ENCODE peak calls at places on chromosome 1, in nine cellular contexts. C is GM20000; D is psoas muscle; Q is CD4-positive, alpha-beta T cell; S is heart left ventricle; T is omental fat pad; I is fibroblast of lung; W is ovary; X is breast epithelium. Z is an unnamed sample.

GRCh38 chr1:68363346-68363745 is 86.4 kb downstream of the RPE65 start:
- DNase-seq in C (no peak), D (no peak), Q (no peak), S (no peak), T (no peak), I (no peak), W (no peak), X (no peak), Z (no peak)

GRCh38 chr1:29385966-29386365 is 149.6 kb downstream of the PTPRU start:
- DNase-seq in C (no peak), D (no peak), Q (no peak), S (no peak), T (no peak), I (no peak), W (no peak), X (no peak), Z (no peak)

GRCh38 chr1:30879126-30879786 is 29.3 kb downstream of the SDC3 start:
- DNase-seq in C (no peak), D (no peak), Q (no peak), S (no peak), T (no peak), I (no peak), W (no peak), X (no peak), Z (no peak)

GRCh38 chr1:222004784-222005183 is 262.9 kb upstream of the DUSP10 start:
- DNase-seq in C (no peak), D (no peak), Q (no peak), S (no peak), T (no peak), I (no peak), W (no peak), X (no peak), Z (no peak)

GRCh38 chr1:156414440-156415064 is 45.5 kb downstream of the RHBG start:
- DNase-seq in C (no peak), D (no peak), Q (no peak), S (no peak), T (no peak), I (no peak), W (no peak), X (no peak), Z (peak)

GRCh38 chr1:236495359-236496120 is 28.2 kb upstream of the LGALS8 start:
- DNase-seq in C (no peak), D (no peak), Q (no peak), S (no peak), T (no peak), I (no peak), W (no peak), X (no peak), Z (no peak)

GRCh38 chr1:112894010-112894292 is 62.0 kb downstream of the SLC16A1 start:
- DNase-seq in C (no peak), D (no peak), Q (no peak), S (no peak), T (no peak), I (no peak), W (no peak), X (no peak), Z (no peak)

GRCh38 chr1:119410977-119411376 is 4.0 kb upstream of the HSD3B2 start:
- DNase-seq in C (no peak), D (no peak), Q (no peak), S (no peak), T (no peak), I (no peak), W (no peak), X (no peak), Z (no peak)

GRCh38 chr1:57674803-57675202 is 250.9 kb upstream of the DAB1 start:
- DNase-seq in C (no peak), D (no peak), Q (no peak), S (no peak), T (no peak), I (peak), W (no peak), X (no peak), Z (no peak)

GRCh38 chr1:233105225-233105624 is 154.8 kb downstream of the NTPCR start:
- DNase-seq in C (no peak), D (no peak), Q (no peak), S (no peak), T (no peak), I (peak), W (no peak), X (no peak), Z (no peak)

GRCh38 chr1:2480236-2480985 is 4.3 kb downstream of the PLCH2 start:
- DNase-seq in C (no peak), D (no peak), Q (no peak), S (no peak), T (no peak), I (no peak), W (no peak), X (peak), Z (no peak)

GRCh38 chr1:200925821-200926220 is 31.1 kb downstream of the INAVA start:
- DNase-seq in C (no peak), D (no peak), Q (no peak), S (no peak), T (no peak), I (no peak), W (no peak), X (no peak), Z (no peak)

DNA sequence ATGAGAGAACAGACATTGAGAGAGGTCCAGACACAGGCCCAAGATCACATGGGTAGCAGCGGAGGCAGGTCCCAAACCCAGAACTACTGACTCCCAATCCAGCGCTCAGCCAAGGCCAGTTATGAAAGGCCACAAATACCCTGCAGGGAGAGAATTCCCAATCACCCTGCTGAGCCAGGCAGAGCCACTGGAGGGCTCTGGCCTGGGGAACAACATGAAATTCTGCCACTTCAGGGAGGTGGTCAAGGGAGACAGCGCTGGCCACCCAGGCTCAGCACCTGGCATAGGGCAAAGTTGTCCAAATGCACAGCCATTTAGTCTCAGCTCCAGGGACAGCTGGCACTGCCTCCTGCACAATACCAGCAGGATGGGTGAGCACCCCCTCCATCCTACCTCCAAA is 27.5 kb downstream of the SLC9A1 start:
- DNase-seq in C (no peak), D (no peak), Q (no peak), S (no peak), T (no peak), I (no peak), W (no peak), X (no peak), Z (no peak)
- TF ChIP-seq CTCF in C (no peak), D (peak), Q (no peak), S (no peak), T (no peak), I (no peak), W (no peak), X (no peak), Z (no peak)

DNA sequence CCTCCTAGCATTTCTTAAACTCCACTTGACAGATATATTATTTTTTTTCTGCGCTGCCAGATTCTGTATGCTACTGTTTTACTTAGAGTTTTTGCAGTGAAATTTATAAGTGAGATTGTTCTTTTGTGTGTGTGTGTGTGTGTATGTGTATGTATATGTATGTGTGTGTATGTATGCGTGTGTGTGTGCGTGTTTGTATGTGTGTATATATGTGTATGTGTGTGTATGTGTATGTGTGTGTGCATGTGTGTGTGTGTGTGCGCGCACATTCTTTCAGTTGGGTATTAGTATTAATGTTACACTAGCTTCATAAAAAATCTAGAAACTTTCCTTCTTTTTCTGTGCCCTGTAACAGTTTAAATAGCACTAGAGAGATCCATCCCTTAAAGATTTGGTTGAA is 152.6 kb upstream of the CSF3R start:
- DNase-seq in C (no peak), D (no peak), Q (no peak), S (no peak), T (no peak), I (no peak), W (no peak), X (no peak), Z (no peak)
- TF ChIP-seq CTCF in C (no peak), D (no peak), Q (no peak), S (no peak), T (no peak), I (no peak), W (no peak), X (no peak), Z (no peak)

DNA sequence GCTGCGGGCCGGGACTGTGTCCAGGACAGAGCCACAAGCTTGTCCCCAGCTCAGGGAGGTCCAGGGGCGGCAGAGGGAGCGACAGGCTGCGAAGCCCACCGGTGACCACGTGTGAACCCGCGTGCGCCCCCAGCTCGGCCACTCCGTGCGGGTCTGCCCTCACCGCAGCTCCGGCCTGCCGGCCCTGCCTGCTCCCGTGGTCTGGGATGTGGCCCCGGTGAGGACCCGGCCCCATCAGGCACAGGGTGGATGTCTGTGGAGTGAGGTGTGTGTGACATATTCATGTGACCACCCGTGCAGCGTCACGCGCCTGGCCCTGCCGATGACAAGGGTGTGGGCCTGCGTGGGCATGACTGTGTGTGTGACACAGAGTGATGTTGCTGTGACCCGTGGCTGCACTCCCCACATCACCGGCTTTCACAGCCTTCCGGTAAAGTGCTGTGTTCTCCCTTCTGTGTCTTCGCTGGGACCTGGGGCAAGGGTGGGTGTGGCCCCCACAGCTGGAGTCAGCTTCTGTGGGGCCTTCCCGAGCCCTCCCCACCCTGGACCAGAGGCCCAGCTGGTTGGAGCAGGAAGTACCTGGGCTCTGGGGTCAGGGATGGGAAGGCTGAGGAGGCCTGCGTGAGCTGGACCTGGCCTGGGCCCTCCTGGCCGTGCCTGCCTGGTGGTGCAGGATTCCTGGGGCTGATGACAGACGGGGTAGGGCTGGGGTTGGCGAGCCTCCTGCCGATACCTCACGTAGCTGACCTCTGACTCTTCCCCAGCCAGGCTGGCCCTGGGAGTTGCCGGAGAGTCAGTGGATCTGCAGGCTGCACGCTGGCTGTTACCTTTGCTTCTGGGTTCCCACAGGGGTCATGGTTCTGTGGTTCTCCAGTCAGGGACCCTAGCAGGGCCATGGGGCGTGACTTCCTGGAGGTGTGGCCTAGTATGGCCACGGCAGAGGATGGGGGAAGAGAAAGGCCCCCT is 4.1 kb downstream of the RNF223 start:
- DNase-seq in C (no peak), D (no peak), Q (no peak), S (no peak), T (no peak), I (no peak), W (no peak), X (no peak), Z (no peak)
- TF ChIP-seq CTCF in C (no peak), D (no peak), Q (no peak), S (no peak), T (no peak), I (no peak), W (no peak), X (no peak), Z (no peak)

DNA sequence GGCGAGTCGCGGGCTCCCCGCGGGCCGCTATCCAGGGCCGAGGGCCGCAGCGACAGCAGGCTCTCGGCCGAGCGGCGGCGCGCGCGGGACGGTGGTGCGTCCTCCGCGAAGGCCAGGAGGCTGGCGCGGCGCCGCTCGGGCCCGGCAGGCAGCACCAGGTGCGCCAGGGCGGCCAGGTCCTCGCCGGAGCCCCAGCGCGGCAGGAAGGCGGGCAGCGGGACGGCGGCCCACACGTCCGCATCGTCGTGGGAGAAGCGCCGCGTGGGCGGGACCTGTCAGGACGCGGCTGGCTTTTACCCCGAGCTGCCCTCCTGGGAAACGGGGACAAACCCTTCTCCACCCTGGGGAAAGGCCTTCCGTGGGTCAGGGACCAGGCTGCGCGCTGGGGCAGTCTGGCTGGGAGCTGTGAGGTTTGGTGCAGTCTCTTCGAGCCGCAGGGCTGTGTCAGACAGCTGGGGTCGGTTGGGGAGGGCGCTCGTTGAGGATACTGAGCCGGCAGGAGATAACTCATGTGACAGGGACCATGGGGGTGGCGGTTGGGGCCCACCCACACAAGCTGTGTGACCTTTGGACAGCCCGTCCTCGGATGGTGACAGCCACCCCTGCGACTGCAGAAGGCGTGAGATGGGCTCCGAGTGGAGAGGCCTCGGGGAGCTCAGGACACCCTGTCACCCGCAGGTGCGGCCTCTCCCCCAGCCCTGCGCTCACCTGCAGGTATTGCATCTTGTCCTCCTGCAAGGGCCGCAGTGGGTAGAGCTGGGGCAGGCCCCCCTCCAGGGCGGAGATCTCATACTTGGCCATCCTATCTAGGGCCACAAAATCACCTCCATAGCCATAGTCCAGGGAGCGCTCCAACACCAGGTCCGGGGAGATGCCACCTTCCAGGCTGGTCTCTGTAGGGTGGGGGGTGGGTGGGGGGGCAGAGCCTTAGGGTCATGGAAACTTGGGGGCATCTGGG is 6.0 kb downstream of the HES3 start:
- DNase-seq in C (no peak), D (no peak), Q (no peak), S (no peak), T (no peak), I (no peak), W (peak), X (no peak), Z (no peak)
- TF ChIP-seq CTCF in C (no peak), D (no peak), Q (no peak), S (no peak), T (no peak), I (no peak), W (no peak), X (no peak), Z (no peak)

GRCh38 chr1:1256956-1257871 is 10.7 kb upstream of the C1QTNF12 start:
- DNase-seq in C (no peak), D (no peak), Q (no peak), S (no peak), T (no peak), I (no peak), W (no peak), X (no peak), Z (no peak)
- TF ChIP-seq CTCF in C (no peak), D (no peak), Q (no peak), S (no peak), T (no peak), I (no peak), W (no peak), X (no peak), Z (no peak)